ENCODE peak calls at places on chromosomes 4 and X, in ten cellular contexts. Z, P, K, F, E, H, V, A, T and M are unnamed samples.

GRCh38 chrX:150870059-150870458 is 28.4 kb downstream of the CD99L2 start:
- DNase-seq in Z (no peak), P (no peak), K (no peak), F (no peak), E (no peak), H (no peak), V (no peak), A (no peak), T (no peak), M (no peak)

GRCh38 chr4:38687571-38688011 is 23.6 kb downstream of the KLF3 start:
- DNase-seq in Z (no peak), P (no peak), K (no peak), F (no peak), E (no peak), H (no peak), V (no peak), A (no peak), T (peak), M (no peak)

GRCh38 chr4:74545488-74545887 is 100.6 kb downstream of the AREG start:
- DNase-seq in Z (no peak), P (no peak), K (no peak), F (no peak), E (no peak), H (no peak), V (peak), A (no peak), T (no peak), M (no peak)

GRCh38 chrX:31658360-31658759 is 586.5 kb upstream of the FTHL17 start:
- DNase-seq in Z (peak), P (no peak), K (peak), F (no peak), E (no peak), H (peak), V (peak), A (no peak), T (peak), M (peak)

GRCh38 chrX:133473451-133473850 is 58.2 kb upstream of the GPC4 start:
- DNase-seq in Z (no peak), P (no peak), K (no peak), F (no peak), E (no peak), H (no peak), V (no peak), A (no peak), T (no peak), M (no peak)

GRCh38 chr4:9946171-9946570 is 75.1 kb downstream of the SLC2A9 start:
- DNase-seq in Z (no peak), P (no peak), K (no peak), F (no peak), E (no peak), H (no peak), V (no peak), A (no peak), T (no peak), M (no peak)

GRCh38 chrX:151153086-151153485 is 23.3 kb upstream of the GPR50 start:
- DNase-seq in Z (no peak), P (no peak), K (peak), F (no peak), E (peak), H (peak), V (peak), A (no peak), T (no peak), M (peak)

GRCh38 chr4:68271851-68272756 is 26.6 kb upstream of the TMPRSS11B start:
- DNase-seq in Z (peak), P (peak), K (peak), F (no peak), E (peak), H (peak), V (peak), A (no peak), T (peak), M (peak)

GRCh38 chr4:125736057-125736456 is 421.3 kb downstream of the FAT4 start:
- DNase-seq in Z (peak), P (no peak), K (peak), F (no peak), E (no peak), H (no peak), V (peak), A (no peak), T (peak), M (peak)

GRCh38 chr4:23033796-23034195 is 341.1 kb downstream of the GBA3 start:
- DNase-seq in Z (no peak), P (no peak), K (no peak), F (no peak), E (no peak), H (no peak), V (no peak), A (no peak), T (no peak), M (no peak)

GRCh38 chrX:150984164-150984824 is 1.2 kb downstream of the HMGB3 start:
- DNase-seq in Z (peak), P (no peak), K (no peak), F (no peak), E (no peak), H (peak), V (no peak), A (no peak), T (no peak), M (peak)

GRCh38 chr4:152039085-152039484 is 278.3 kb upstream of the GATB start:
- DNase-seq in Z (no peak), P (no peak), K (no peak), F (no peak), E (no peak), H (no peak), V (no peak), A (no peak), T (no peak), M (no peak)

GRCh38 chr4:26779674-26780073 is 81.0 kb upstream of the STIM2 start:
- DNase-seq in Z (no peak), P (peak), K (no peak), F (no peak), E (no peak), H (no peak), V (no peak), A (no peak), T (no peak), M (peak)

GRCh38 chr4:144615182-144615581 is 30.8 kb upstream of the HHIP start:
- DNase-seq in Z (no peak), P (no peak), K (no peak), F (no peak), E (no peak), H (no peak), V (no peak), A (no peak), T (peak), M (no peak)

GRCh38 chr4:128234836-128235235 is 52.8 kb downstream of the PGRMC2 start:
- DNase-seq in Z (no peak), P (no peak), K (no peak), F (no peak), E (no peak), H (no peak), V (no peak), A (no peak), T (no peak), M (no peak)

GRCh38 chrX:632391-633042 is 1.9 kb downstream of the SHOX start:
- DNase-seq in Z (no peak), P (no peak), K (no peak), F (no peak), E (peak), H (no peak), V (no peak), A (no peak), T (no peak), M (no peak)

GRCh38 chr4:117334451-117335188 is 249.2 kb upstream of the TRAM1L1 start:
- DNase-seq in Z (no peak), P (no peak), K (no peak), F (no peak), E (no peak), H (no peak), V (no peak), A (no peak), T (no peak), M (no peak)

GRCh38 chr4:153643406-153644016 is 40.6 kb upstream of the TLR2 start:
- DNase-seq in Z (peak), P (peak), K (peak), F (no peak), E (no peak), H (peak), V (peak), A (peak), T (peak), M (peak)

GRCh38 chr4:159366966-159367365 is 264.1 kb downstream of the RAPGEF2 start:
- DNase-seq in Z (no peak), P (no peak), K (peak), F (no peak), E (no peak), H (no peak), V (peak), A (no peak), T (peak), M (no peak)

GRCh38 chrX:149129767-149130166 is 375.3 kb downstream of the IDS start:
- DNase-seq in Z (no peak), P (no peak), K (no peak), F (no peak), E (no peak), H (no peak), V (no peak), A (no peak), T (peak), M (no peak)

GRCh38 chr4:18938343-18939109 is 917.0 kb upstream of the LCORL start:
- DNase-seq in Z (no peak), P (no peak), K (no peak), F (no peak), E (no peak), H (no peak), V (no peak), A (no peak), T (no peak), M (no peak)

GRCh38 chr4:188435381-188435780 is 296.1 kb downstream of the TRIML1 start:
- DNase-seq in Z (no peak), P (no peak), K (no peak), F (no peak), E (no peak), H (no peak), V (no peak), A (no peak), T (no peak), M (no peak)

GRCh38 chr4:118585015-118585414 is 100.2 kb upstream of the METTL14 start:
- DNase-seq in Z (no peak), P (no peak), K (no peak), F (no peak), E (no peak), H (no peak), V (no peak), A (no peak), T (no peak), M (no peak)

GRCh38 chr4:181030961-181031360 is 1212.2 kb upstream of the TENM3 start:
- DNase-seq in Z (no peak), P (no peak), K (no peak), F (no peak), E (no peak), H (no peak), V (no peak), A (no peak), T (no peak), M (no peak)

GRCh38 chr4:132227349-132228165 is 921.5 kb upstream of the PCDH10 start:
- DNase-seq in Z (peak), P (peak), K (peak), F (peak), E (peak), H (peak), V (peak), A (no peak), T (peak), M (peak)

GRCh38 chr4:94758700-94759399 is 1.1 kb downstream of the BMPR1B start:
- DNase-seq in Z (peak), P (no peak), K (no peak), F (no peak), E (peak), H (no peak), V (peak), A (no peak), T (peak), M (no peak)

GRCh38 chr4:106717094-106717493 is 319.0 kb downstream of the DKK2 start:
- DNase-seq in Z (no peak), P (no peak), K (no peak), F (no peak), E (no peak), H (no peak), V (no peak), A (no peak), T (no peak), M (no peak)

GRCh38 chrX:46574337-46574940 is 874 bp downstream of the CHST7 start:
- DNase-seq in Z (peak), P (no peak), K (peak), F (no peak), E (peak), H (no peak), V (peak), A (no peak), T (peak), M (no peak)

GRCh38 chrX:38285649-38286048 is 41.7 kb downstream of the RPGR start:
- DNase-seq in Z (no peak), P (no peak), K (no peak), F (no peak), E (no peak), H (no peak), V (no peak), A (no peak), T (no peak), M (no peak)

GRCh38 chr4:16253127-16253960 is 27.1 kb upstream of the TAPT1 start:
- DNase-seq in Z (no peak), P (no peak), K (peak), F (no peak), E (no peak), H (no peak), V (peak), A (no peak), T (no peak), M (no peak)

GRCh38 chrX:151359341-151359740 is 37.7 kb upstream of the VMA21 start:
- DNase-seq in Z (no peak), P (no peak), K (no peak), F (no peak), E (peak), H (no peak), V (no peak), A (no peak), T (no peak), M (no peak)

GRCh38 chrX:3651272-3651671 is 62.2 kb downstream of the PRKX start:
- DNase-seq in Z (peak), P (peak), K (no peak), F (no peak), E (no peak), H (no peak), V (peak), A (no peak), T (peak), M (peak)

GRCh38 chr4:17027495-17027894 is 129.1 kb upstream of the LDB2 start:
- DNase-seq in Z (no peak), P (peak), K (no peak), F (no peak), E (no peak), H (no peak), V (peak), A (no peak), T (peak), M (no peak)

GRCh38 chr4:5330339-5330738 is 279.1 kb downstream of the STK32B start:
- DNase-seq in Z (no peak), P (no peak), K (no peak), F (no peak), E (no peak), H (no peak), V (no peak), A (no peak), T (no peak), M (no peak)

GRCh38 chrX:129813662-129814061 is 30.0 kb downstream of the ZDHHC9 start:
- DNase-seq in Z (no peak), P (no peak), K (no peak), F (no peak), E (no peak), H (no peak), V (no peak), A (no peak), T (no peak), M (no peak)

DNA sequence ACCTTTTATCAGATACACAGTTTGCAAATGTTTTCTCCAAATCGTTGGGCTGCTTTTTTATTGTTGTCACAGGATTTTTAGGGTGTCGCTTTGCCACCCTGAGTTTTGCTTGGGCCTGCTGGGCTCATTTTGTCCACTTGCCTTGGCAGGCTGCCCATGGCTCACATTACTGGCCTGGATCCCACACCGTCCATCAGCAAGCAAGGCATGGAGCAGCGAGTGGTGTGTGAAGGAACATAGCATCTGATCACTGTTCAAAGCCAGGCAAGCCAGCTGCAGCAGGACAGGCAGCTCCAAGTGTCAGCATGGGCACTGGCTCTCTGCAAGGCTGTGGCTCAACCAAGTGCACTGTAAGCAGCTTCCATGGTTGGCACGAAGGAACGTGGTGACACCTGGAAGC is 261.4 kb upstream of the TECRL start:
- DNase-seq in Z (no peak), P (no peak), K (no peak), F (no peak), E (no peak), H (no peak), V (no peak), A (no peak), T (no peak), M (no peak)
- TF ChIP-seq MAX in Z (no peak), P (no peak), K (no peak), F (no peak), E (no peak), H (no peak), V (no peak), A (no peak), T (no peak), M (no peak)

GRCh38 chr4:53189011-53189410 is 176.8 kb downstream of the SCFD2 start:
- DNase-seq in Z (no peak), P (no peak), K (no peak), F (no peak), E (no peak), H (no peak), V (no peak), A (no peak), T (no peak), M (no peak)
- TF ChIP-seq MAX in Z (peak), P (no peak), K (no peak), F (no peak), E (no peak), H (no peak), V (no peak), A (no peak), T (no peak), M (no peak)

DNA sequence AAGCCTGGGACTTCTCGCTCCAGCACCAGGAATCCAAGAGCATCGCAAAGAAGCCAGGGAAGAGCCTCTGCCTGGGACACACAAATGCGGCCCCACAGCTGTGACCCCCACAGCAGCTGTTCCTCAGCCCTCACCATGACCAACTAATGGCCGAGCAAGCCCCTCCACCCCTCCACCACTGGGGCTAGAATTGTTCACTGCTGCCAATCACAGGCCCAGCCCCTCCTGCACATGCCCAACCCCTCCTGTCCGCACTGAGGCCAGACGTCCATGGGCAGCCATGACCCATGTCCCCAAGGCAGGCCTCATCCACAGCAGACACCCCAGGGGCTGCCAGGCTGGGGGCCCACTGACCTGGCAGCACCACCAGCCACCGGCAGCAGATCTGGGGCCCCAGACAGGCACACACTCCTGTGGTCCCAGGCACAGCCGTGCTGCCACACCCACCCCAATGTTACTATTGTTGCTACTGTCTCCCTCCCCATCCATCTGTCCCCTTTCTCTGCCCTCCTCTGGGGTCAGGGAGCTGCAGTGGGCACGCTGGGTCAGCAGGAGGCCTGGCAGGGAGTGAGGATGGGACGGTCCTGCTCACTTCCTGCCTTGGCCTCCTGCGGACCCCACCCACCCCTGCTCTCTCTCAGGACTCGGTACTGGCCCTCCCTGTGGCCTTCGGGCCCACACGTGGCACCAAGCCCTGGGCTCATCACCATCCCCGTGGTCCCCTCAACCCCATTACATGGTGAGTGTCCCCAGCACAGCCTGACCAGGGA is 56.0 kb downstream of the ZFYVE28 start:
- DNase-seq in Z (no peak), P (no peak), K (no peak), F (no peak), E (no peak), H (no peak), V (no peak), A (no peak), T (no peak), M (no peak)
- TF ChIP-seq MAX in Z (no peak), P (no peak), K (no peak), F (no peak), E (no peak), H (no peak), V (no peak), A (no peak), T (no peak), M (no peak)

GRCh38 chrX:15849555-15849954 is 5.1 kb downstream of the AP1S2 start:
- DNase-seq in Z (peak), P (no peak), K (no peak), F (no peak), E (no peak), H (peak), V (no peak), A (no peak), T (peak), M (peak)
- TF ChIP-seq MAX in Z (no peak), P (no peak), K (no peak), F (no peak), E (no peak), H (no peak), V (no peak), A (no peak), T (no peak), M (no peak)

GRCh38 chrX:56995271-56995994 is at the start of gene SPIN3:
- DNase-seq in Z (peak), P (peak), K (peak), F (peak), E (peak), H (peak), V (peak), A (peak), T (peak), M (peak)

DNA sequence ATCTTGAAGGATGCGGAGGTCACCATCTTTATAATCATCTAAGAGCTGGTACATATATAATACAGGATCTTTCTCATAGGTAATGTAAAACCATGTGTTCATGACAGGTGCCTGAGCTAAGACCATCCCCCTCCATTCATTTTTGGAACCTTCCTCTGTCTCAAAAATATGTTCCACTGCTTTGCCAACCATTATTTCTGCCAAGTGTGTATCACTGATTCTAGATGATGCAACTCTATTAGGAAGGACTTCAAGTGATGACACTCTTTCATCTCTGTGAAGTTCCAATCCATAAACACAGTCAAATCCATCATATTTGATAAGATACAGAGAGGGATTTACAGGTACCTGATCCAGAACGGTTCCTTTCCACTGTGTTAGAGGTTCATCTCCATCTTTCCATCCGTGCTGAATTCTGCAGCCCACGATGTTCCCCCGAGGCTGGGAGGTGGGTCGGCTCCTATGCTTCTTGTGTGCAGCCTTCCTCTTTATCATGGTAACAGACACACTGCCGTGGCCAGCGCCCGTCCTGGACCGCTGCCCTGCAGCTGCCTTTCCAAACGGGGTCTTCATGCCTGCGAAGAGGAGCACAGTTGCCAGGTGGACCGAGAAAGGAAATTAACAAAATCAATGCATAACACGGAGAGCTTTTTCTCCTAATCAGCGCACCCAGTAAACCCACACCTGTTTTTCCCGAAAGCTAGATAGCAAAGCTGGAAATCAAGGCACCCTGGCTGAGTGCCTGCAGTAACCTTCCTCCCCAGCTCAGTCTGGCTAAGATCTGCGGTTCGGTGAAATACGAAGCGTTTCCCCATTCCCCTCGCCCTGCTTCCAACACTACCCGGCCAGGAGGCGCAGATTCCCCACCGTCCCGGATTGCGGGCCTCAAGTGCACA is 718 bp downstream of the SPIN3 start:
- DNase-seq in Z (peak), P (no peak), K (no peak), F (no peak), E (no peak), H (peak), V (no peak), A (no peak), T (peak), M (no peak)
- TF ChIP-seq MAX in Z (no peak), P (no peak), K (no peak), F (no peak), E (no peak), H (no peak), V (no peak), A (no peak), T (no peak), M (no peak)